ENCODE peak calls at places on chromosomes 16 and 17, in five cellular contexts. One of them, this sample, is unnamed.

GRCh38 chr16:26700250-26700649 is 366.5 kb upstream of the C16orf82 start:
- DNase-seq in globus pallidus: no peak
- DNase-seq in T-helper 1 cell: no peak
- DNase-seq in AG04450: no peak
- DNase-seq in lower leg skin: no peak
- DNase-seq in this sample: no peak

GRCh38 chr16:29904947-29905346 is 4.7 kb downstream of the ASPHD1 start:
- DNase-seq in AG04450: no peak
- DNase-seq in T-helper 1 cell: no peak
- DNase-seq in lower leg skin: no peak
- DNase-seq in globus pallidus: no peak
- DNase-seq in this sample: no peak

GRCh38 chr16:11134722-11135121 is 121.3 kb downstream of the SOCS1 start:
- DNase-seq in T-helper 1 cell: no peak
- DNase-seq in AG04450: no peak
- DNase-seq in lower leg skin: no peak
- DNase-seq in globus pallidus: no peak
- DNase-seq in this sample: no peak

GRCh38 chr17:57315061-57315851 is 58.9 kb downstream of the MSI2 start:
- DNase-seq in AG04450: no peak
- DNase-seq in globus pallidus: no peak
- DNase-seq in lower leg skin: no peak
- DNase-seq in T-helper 1 cell: no peak
- DNase-seq in this sample: no peak

GRCh38 chr16:88759245-88759975 is 25.6 kb downstream of the PIEZO1 start:
- DNase-seq in AG04450: no peak
- DNase-seq in T-helper 1 cell: no peak
- DNase-seq in lower leg skin: no peak
- DNase-seq in globus pallidus: no peak
- DNase-seq in this sample: no peak

GRCh38 chr17:48023408-48024148 is 14.0 kb downstream of the COPZ2 start:
- DNase-seq in T-helper 1 cell: peak
- DNase-seq in lower leg skin: peak
- DNase-seq in globus pallidus: peak
- DNase-seq in AG04450: no peak
- DNase-seq in this sample: peak

GRCh38 chr17:63446981-63447687 is 1.0 kb upstream of the CYB561 start:
- DNase-seq in globus pallidus: no peak
- DNase-seq in T-helper 1 cell: peak
- DNase-seq in AG04450: no peak
- DNase-seq in lower leg skin: peak
- DNase-seq in this sample: no peak

GRCh38 chr16:85286066-85286712 is 173.9 kb upstream of the CIBAR2 start:
- DNase-seq in lower leg skin: peak
- DNase-seq in T-helper 1 cell: no peak
- DNase-seq in AG04450: peak
- DNase-seq in globus pallidus: peak
- DNase-seq in this sample: no peak

GRCh38 chr17:77254961-77255741 is 114.4 kb downstream of the SEC14L1 start:
- DNase-seq in globus pallidus: no peak
- DNase-seq in lower leg skin: no peak
- DNase-seq in AG04450: peak
- DNase-seq in T-helper 1 cell: no peak
- DNase-seq in this sample: no peak

GRCh38 chr16:89696598-89697128 is 4.8 kb downstream of the SPATA2L start:
- DNase-seq in globus pallidus: no peak
- DNase-seq in lower leg skin: peak
- DNase-seq in AG04450: no peak
- DNase-seq in T-helper 1 cell: no peak
- DNase-seq in this sample: no peak

GRCh38 chr17:19494961-19495806 is 38.5 kb upstream of the SLC47A1 start:
- DNase-seq in globus pallidus: no peak
- DNase-seq in AG04450: no peak
- DNase-seq in lower leg skin: peak
- DNase-seq in T-helper 1 cell: no peak
- DNase-seq in this sample: no peak

GRCh38 chr16:25045696-25046381 is 30.7 kb upstream of the ARHGAP17 start:
- DNase-seq in T-helper 1 cell: no peak
- DNase-seq in globus pallidus: no peak
- DNase-seq in lower leg skin: no peak
- DNase-seq in AG04450: no peak
- DNase-seq in this sample: no peak

GRCh38 chr17:50511058-50511457 is 2.8 kb downstream of the MYCBPAP start:
- DNase-seq in AG04450: no peak
- DNase-seq in lower leg skin: no peak
- DNase-seq in globus pallidus: no peak
- DNase-seq in T-helper 1 cell: no peak
- DNase-seq in this sample: no peak

GRCh38 chr17:27996157-27997043 is 46.1 kb upstream of the NLK start:
- DNase-seq in lower leg skin: no peak
- DNase-seq in AG04450: no peak
- DNase-seq in T-helper 1 cell: no peak
- DNase-seq in globus pallidus: no peak
- DNase-seq in this sample: no peak

GRCh38 chr16:490768-491167 is 36.7 kb upstream of the CAPN15 start:
- DNase-seq in globus pallidus: no peak
- DNase-seq in AG04450: no peak
- DNase-seq in lower leg skin: no peak
- DNase-seq in T-helper 1 cell: no peak
- DNase-seq in this sample: no peak

GRCh38 chr17:79814966-79815835 is 18.3 kb upstream of the CBX8 start:
- DNase-seq in globus pallidus: no peak
- DNase-seq in lower leg skin: no peak
- DNase-seq in T-helper 1 cell: no peak
- DNase-seq in AG04450: no peak
- DNase-seq in this sample: no peak

GRCh38 chr16:75288596-75289120 is 37.2 kb upstream of the BCAR1 start:
- DNase-seq in T-helper 1 cell: no peak
- DNase-seq in lower leg skin: no peak
- DNase-seq in globus pallidus: no peak
- DNase-seq in AG04450: no peak
- DNase-seq in this sample: no peak

GRCh38 chr17:3667366-3668278 is 756 bp downstream of the TAX1BP3 start:
- DNase-seq in globus pallidus: peak
- DNase-seq in T-helper 1 cell: no peak
- DNase-seq in lower leg skin: peak
- DNase-seq in AG04450: peak
- DNase-seq in this sample: no peak

GRCh38 chr16:68082596-68083238 is 2.5 kb upstream of the NFATC3 start:
- DNase-seq in AG04450: no peak
- DNase-seq in T-helper 1 cell: no peak
- DNase-seq in globus pallidus: no peak
- DNase-seq in lower leg skin: peak
- DNase-seq in this sample: no peak

GRCh38 chr16:56048425-56049100 is 142.7 kb upstream of the GNAO1 start:
- DNase-seq in lower leg skin: no peak
- DNase-seq in AG04450: no peak
- DNase-seq in globus pallidus: peak
- DNase-seq in T-helper 1 cell: no peak
- DNase-seq in this sample: no peak

GRCh38 chr16:50671644-50672260 is 9.4 kb downstream of the SNX20 start:
- DNase-seq in globus pallidus: no peak
- DNase-seq in lower leg skin: no peak
- DNase-seq in T-helper 1 cell: no peak
- DNase-seq in AG04450: no peak
- DNase-seq in this sample: no peak

GRCh38 chr17:18182190-18182977 is 1.2 kb upstream of the ALKBH5 start:
- DNase-seq in T-helper 1 cell: no peak
- DNase-seq in AG04450: no peak
- DNase-seq in lower leg skin: no peak
- DNase-seq in globus pallidus: peak
- DNase-seq in this sample: no peak

GRCh38 chr17:49497147-49498036 is 2.3 kb downstream of the NGFR start:
- DNase-seq in globus pallidus: no peak
- DNase-seq in T-helper 1 cell: no peak
- DNase-seq in AG04450: no peak
- DNase-seq in lower leg skin: peak
- DNase-seq in this sample: no peak

GRCh38 chr17:75813081-75814020 is 28.7 kb downstream of the UNK start:
- DNase-seq in AG04450: no peak
- DNase-seq in globus pallidus: no peak
- DNase-seq in T-helper 1 cell: no peak
- DNase-seq in lower leg skin: no peak
- DNase-seq in this sample: no peak

GRCh38 chr16:57256601-57257395 is 11.7 kb downstream of the ARL2BP start:
- DNase-seq in AG04450: no peak
- DNase-seq in T-helper 1 cell: no peak
- DNase-seq in globus pallidus: no peak
- DNase-seq in lower leg skin: peak
- DNase-seq in this sample: no peak

GRCh38 chr17:42675984-42676423 is 790 bp downstream of the PLEKHH3 start:
- DNase-seq in globus pallidus: no peak
- DNase-seq in AG04450: no peak
- DNase-seq in lower leg skin: peak
- DNase-seq in T-helper 1 cell: no peak
- DNase-seq in this sample: no peak

GRCh38 chr17:64095144-64095882 is 34.6 kb downstream of the ERN1 start:
- DNase-seq in T-helper 1 cell: no peak
- DNase-seq in AG04450: no peak
- DNase-seq in lower leg skin: no peak
- DNase-seq in globus pallidus: no peak
- DNase-seq in this sample: no peak

GRCh38 chr16:70438325-70438982 is 446 bp downstream of the ST3GAL2 start:
- DNase-seq in globus pallidus: no peak
- DNase-seq in T-helper 1 cell: no peak
- DNase-seq in AG04450: no peak
- DNase-seq in lower leg skin: peak
- DNase-seq in this sample: no peak

GRCh38 chr17:77345260-77345910 is 204.6 kb downstream of the SEC14L1 start:
- DNase-seq in T-helper 1 cell: no peak
- DNase-seq in AG04450: no peak
- DNase-seq in lower leg skin: peak
- DNase-seq in globus pallidus: no peak
- DNase-seq in this sample: peak

GRCh38 chr17:79573196-79573929 is 37.5 kb downstream of the RBFOX3 start:
- DNase-seq in T-helper 1 cell: no peak
- DNase-seq in globus pallidus: no peak
- DNase-seq in lower leg skin: no peak
- DNase-seq in AG04450: no peak
- DNase-seq in this sample: no peak

GRCh38 chr17:55795098-55795497 is 44.2 kb downstream of the PCTP start:
- DNase-seq in AG04450: no peak
- DNase-seq in lower leg skin: no peak
- DNase-seq in globus pallidus: no peak
- DNase-seq in T-helper 1 cell: no peak
- DNase-seq in this sample: no peak

This sample was measured in CD14-positive monocyte.